ENCODE peak calls at places on chromosomes 6 and 20, in six cellular contexts. G, C, V, Q, O and E are unnamed samples.
A peak's percentile ranks its signal among the peaks of the same experiment; 100 is the strongest.

GRCh38 chr6:29722773-29723665 is at the start of gene HLA-F:
- DNase-seq in G (peak; percentile 91), C (peak; percentile 87), V (peak; percentile 81), Q (peak; percentile 67), O (peak; percentile 91), E (peak; percentile 74)

GRCh38 chr20:40009542-40009941 is 679.5 kb downstream of the MAFB start:
- DNase-seq in G (no peak), C (no peak), V (no peak), Q (no peak), O (no peak), E (no peak)

GRCh38 chr20:59159091-59159821 is 4.4 kb upstream of the ZNF831 start:
- DNase-seq in G (no peak), C (peak; percentile 62), V (peak; percentile 13), Q (no peak), O (no peak), E (peak; percentile 85)

GRCh38 chr6:154169193-154169847 is 130.3 kb downstream of the OPRM1 start:
- DNase-seq in G (peak; percentile 34), C (no peak), V (no peak), Q (no peak), O (no peak), E (no peak)

GRCh38 chr6:164113637-164114036 is 699.1 kb downstream of the QKI start:
- DNase-seq in G (no peak), C (no peak), V (no peak), Q (no peak), O (no peak), E (no peak)

GRCh38 chr20:48703511-48704219 is 124.1 kb downstream of the PREX1 start:
- DNase-seq in G (no peak), C (no peak), V (no peak), Q (no peak), O (peak; percentile 84), E (no peak)

GRCh38 chr6:11011787-11012234 is 32.3 kb downstream of the ELOVL2 start:
- DNase-seq in G (peak; percentile 69), C (no peak), V (peak; percentile 28), Q (no peak), O (no peak), E (no peak)

GRCh38 chr20:53738945-53739798 is 145.5 kb upstream of the ZNF217 start:
- DNase-seq in G (peak; percentile 27), C (no peak), V (no peak), Q (peak; percentile 47), O (no peak), E (no peak)

GRCh38 chr20:58199058-58199457 is 29.4 kb downstream of the ANKRD60 start:
- DNase-seq in G (no peak), C (no peak), V (no peak), Q (no peak), O (no peak), E (no peak)

GRCh38 chr6:158418501-158418900 is 106.2 kb downstream of the TULP4 start:
- DNase-seq in G (no peak), C (no peak), V (no peak), Q (no peak), O (no peak), E (no peak)

GRCh38 chr6:142374965-142375733 is 73.3 kb downstream of the ADGRG6 start:
- DNase-seq in G (peak; percentile 3), C (no peak), V (peak; percentile 43), Q (peak; percentile 95), O (no peak), E (no peak)

GRCh38 chr6:50829898-50830439 is 11.3 kb downstream of the TFAP2B start:
- DNase-seq in G (no peak), C (no peak), V (no peak), Q (no peak), O (no peak), E (no peak)

GRCh38 chr6:125554456-125554855 is 195.0 kb upstream of the HEY2 start:
- DNase-seq in G (no peak), C (no peak), V (no peak), Q (no peak), O (no peak), E (no peak)

GRCh38 chr6:159982726-159983506 is 14.0 kb downstream of the IGF2R start:
- DNase-seq in G (no peak), C (no peak), V (no peak), Q (no peak), O (no peak), E (no peak)

GRCh38 chr6:159981591-159982245 is 12.8 kb downstream of the IGF2R start:
- DNase-seq in G (peak; percentile 55), C (peak; percentile 31), V (no peak), Q (no peak), O (no peak), E (no peak)

GRCh38 chr6:159980474-159980873 is 11.6 kb downstream of the IGF2R start:
- DNase-seq in G (no peak), C (no peak), V (no peak), Q (no peak), O (no peak), E (no peak)

GRCh38 chr6:159979136-159979874 is 10.4 kb downstream of the IGF2R start:
- DNase-seq in G (no peak), C (no peak), V (peak; percentile 42), Q (peak; percentile 77), O (no peak), E (no peak)

DNA sequence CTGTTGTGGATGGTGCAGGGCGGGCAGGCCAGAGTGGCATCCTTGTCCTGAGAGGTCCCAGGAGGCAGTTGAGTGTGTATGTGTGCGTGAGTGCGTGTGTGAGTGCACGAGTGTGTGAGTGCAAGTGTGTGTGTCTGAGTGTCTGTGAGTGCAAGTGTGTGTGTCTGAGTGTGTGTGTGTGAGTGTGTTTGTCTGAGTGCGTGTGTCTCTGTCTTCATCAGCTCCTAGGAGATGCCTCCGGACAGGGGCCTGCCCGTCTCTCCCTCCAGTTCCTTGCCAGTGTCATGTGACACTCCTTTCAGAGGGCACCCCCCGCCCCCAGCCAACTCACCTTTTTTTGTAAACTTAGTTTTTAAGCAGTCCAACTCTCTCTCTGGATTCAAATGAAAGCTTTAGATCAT is 12.3 kb downstream of the IGF2R start:
- DNase-seq in G (no peak), C (no peak), V (no peak), Q (no peak), O (no peak), E (no peak)
- H3K4me1 ChIP-seq in G (peaks cover 91% of the 10 kb centered on the region), C (peaks cover 61% of the 10 kb centered on the region), V (peaks cover 28% of the 10 kb centered on the region), Q (peaks cover 40% of the 10 kb centered on the region), O (peaks cover 39% of the 10 kb centered on the region), E (peaks cover 48% of the 10 kb centered on the region)

DNA sequence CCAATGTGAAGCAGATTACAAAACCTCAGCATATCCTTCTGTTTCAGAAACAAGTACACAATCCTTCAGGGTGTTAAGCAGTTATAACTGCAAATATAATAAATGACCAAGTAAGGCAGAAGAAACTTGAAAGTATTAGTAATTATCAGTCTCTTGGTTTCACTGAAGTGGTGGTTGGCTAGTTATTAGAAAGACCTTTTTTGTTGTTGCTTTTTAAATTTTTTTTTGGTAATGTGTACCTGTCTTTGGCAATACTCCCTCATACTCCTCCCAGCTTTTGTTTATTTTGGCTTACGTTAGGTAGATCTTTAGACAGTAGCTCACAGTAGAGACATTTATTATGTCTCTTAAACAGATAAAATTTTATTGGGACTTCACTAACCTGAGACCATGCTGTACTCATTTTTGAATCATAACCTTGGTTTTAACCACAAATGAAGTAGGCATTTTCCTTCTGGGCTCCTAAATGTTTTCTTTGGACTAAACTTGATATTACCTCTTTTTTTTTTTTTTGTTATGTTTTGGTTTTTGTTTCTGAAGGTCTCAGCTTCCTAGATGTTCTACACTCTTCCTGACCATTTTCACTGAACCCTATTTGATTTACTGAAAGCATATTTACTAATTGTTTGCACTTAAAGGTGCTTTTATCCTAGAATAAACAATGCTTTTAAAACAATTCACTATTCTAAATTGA is 6.4 kb downstream of the CD2AP start:
- DNase-seq in G (no peak), C (no peak), V (no peak), Q (peak; percentile 62), O (no peak), E (no peak)
- H3K4me3 ChIP-seq in G (no peak overlapping the region), C (no peak overlapping the region), V (no peak overlapping the region), Q (no peak overlapping the region), O (no peak overlapping the region), E (no peak overlapping the region)

GRCh38 chr6:138540468-138540867 is 41.2 kb upstream of the NHSL1 start:
- DNase-seq in G (no peak), C (no peak), V (peak; percentile 68), Q (no peak), O (no peak), E (no peak)
- H3K4me1 ChIP-seq in G (peaks cover 29% of the 10 kb centered on the region), C (no peaks in the 10 kb centered on the region), V (peaks cover 56% of the 10 kb centered on the region), Q (no peaks in the 10 kb centered on the region), O (peaks cover 4% of the 10 kb centered on the region), E (no peaks in the 10 kb centered on the region)

GRCh38 chr6:42907336-42907735 is 8.5 kb upstream of the PTCRA start:
- DNase-seq in G (no peak), C (no peak), V (no peak), Q (no peak), O (peak; percentile 65), E (no peak)

GRCh38 chr6:42914546-42914945 is 1.3 kb upstream of the PTCRA start:
- DNase-seq in G (no peak), C (no peak), V (no peak), Q (no peak), O (no peak), E (no peak)

GRCh38 chr6:42915737-42916136 is at the start of gene PTCRA:
- DNase-seq in G (no peak), C (no peak), V (no peak), Q (no peak), O (no peak), E (no peak)

GRCh38 chr6:42909835-42910234 is 6.0 kb upstream of the PTCRA start:
- DNase-seq in G (no peak), C (no peak), V (no peak), Q (no peak), O (no peak), E (no peak)

GRCh38 chr6:42911171-42912021 is 4.5 kb upstream of the PTCRA start:
- DNase-seq in G (no peak), C (no peak), V (peak; percentile 49), Q (no peak), O (no peak), E (no peak)
- H3K4me3 ChIP-seq in G (no peak overlapping the region), C (no peak overlapping the region), V (peak overlapping the region; percentile 26), Q (no peak overlapping the region), O (peak overlapping the region; percentile 21), E (no peak overlapping the region)

DNA sequence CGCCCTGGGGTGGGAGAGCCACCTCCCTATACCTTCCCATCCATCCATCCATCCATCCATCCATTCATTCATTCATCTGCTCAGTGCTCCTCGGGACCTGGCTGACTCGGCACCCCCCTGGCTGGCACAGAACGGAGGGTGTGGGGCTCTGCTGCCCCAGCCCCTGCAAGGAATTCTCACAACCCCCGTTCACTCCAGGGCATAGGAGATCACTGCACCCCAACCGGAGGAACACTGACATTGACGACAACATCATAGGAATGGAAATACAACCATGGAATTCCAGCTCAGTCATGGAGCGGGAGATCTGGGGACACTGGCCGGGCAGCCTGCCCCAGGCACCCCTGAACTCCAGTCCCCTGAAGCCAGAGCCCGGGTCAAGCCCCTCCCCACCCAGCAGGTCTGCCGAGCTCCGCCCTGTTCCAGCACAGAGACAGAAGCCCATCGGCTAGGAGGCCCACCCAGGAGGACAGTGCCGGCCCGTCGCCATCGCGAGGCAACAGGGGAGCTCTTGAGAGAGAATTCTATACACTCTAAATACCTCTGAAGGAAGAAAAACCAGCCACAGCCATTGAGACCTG is 27.9 kb upstream of the MRGBP start:
- DNase-seq in G (no peak), C (no peak), V (no peak), Q (no peak), O (peak; percentile 40), E (no peak)
- H3K4me1 ChIP-seq in G (peaks cover 51% of the 10 kb centered on the region), C (no peaks in the 10 kb centered on the region), V (no peaks in the 10 kb centered on the region), Q (peaks cover 55% of the 10 kb centered on the region), O (no peaks in the 10 kb centered on the region), E (no peaks in the 10 kb centered on the region)

GRCh38 chr6:44003345-44004061 is 123.7 kb downstream of the MRPL14 start:
- DNase-seq in G (peak; percentile 34), C (no peak), V (no peak), Q (no peak), O (no peak), E (no peak)
- H3K4me3 ChIP-seq in G (no peak overlapping the region), C (peak overlapping the region; percentile 54), V (peak overlapping the region; percentile 12), Q (peak overlapping the region; percentile 12), O (no peak overlapping the region), E (peak overlapping the region; percentile 40)